ENCODE peak calls at places on chromosomes 6 and 20, in seven cellular contexts. B is HT-29; T is stimulated activated CD4-positive, alpha-beta T cell treated with anti-CD3 and anti-CD28 coated beads, Interleukin-4, amount 100 ng/mL, for 48 hours; N is naive thymus-derived CD4-positive, alpha-beta T cell; G is activated gamma-delta T cell treated with anti-CD3 and anti-CD28 coated beads, Interleukin-2, amount 50 U/mL, for 16 hours; O is osteocyte; K is GM04503. C is an unnamed sample.

GRCh38 chr6:157946865-157947532 is 34.7 kb upstream of the SYNJ2 start:
- DNase-seq in B (peak; percentile 46), N (peak; percentile 51), K (no peak), G (no peak), O (no peak), T (no peak), C (no peak)

GRCh38 chr6:169212436-169212835 is 41.2 kb downstream of the THBS2 start:
- DNase-seq in T (no peak), K (no peak), B (peak; percentile 10), N (no peak), O (no peak), G (no peak), C (no peak)

GRCh38 chr6:33691456-33692077 is 19.9 kb downstream of the UQCC2 start:
- DNase-seq in G (no peak), B (no peak), T (no peak), O (no peak), K (no peak), N (no peak), C (no peak)

GRCh38 chr6:467671-468082 is 76.1 kb downstream of the IRF4 start:
- DNase-seq in N (no peak), G (no peak), B (no peak), K (no peak), T (no peak), O (no peak), C (no peak)

GRCh38 chr6:144127097-144127496 is 23.2 kb upstream of the STX11 start:
- DNase-seq in G (no peak), T (no peak), K (no peak), B (no peak), O (no peak), N (no peak), C (no peak)

GRCh38 chr6:168116446-168116974 is 37.5 kb upstream of the FRMD1 start:
- DNase-seq in B (no peak), T (no peak), N (no peak), O (no peak), K (no peak), G (no peak), C (peak; percentile 40)

GRCh38 chr6:1640476-1640875 is 30.8 kb downstream of the FOXC1 start:
- DNase-seq in B (no peak), G (no peak), T (no peak), O (no peak), K (no peak), N (no peak), C (no peak)

GRCh38 chr6:25478973-25479372 is 173.0 kb upstream of the SCGN start:
- DNase-seq in K (no peak), O (no peak), G (no peak), T (no peak), N (no peak), B (no peak), C (no peak)

GRCh38 chr20:22379472-22379871 is 204.9 kb downstream of the FOXA2 start:
- DNase-seq in T (no peak), N (no peak), O (no peak), G (no peak), K (no peak), B (peak; percentile 34), C (no peak)

GRCh38 chr6:52157301-52157930 is 28.8 kb upstream of the IL17A start:
- DNase-seq in T (peak; percentile 42), O (no peak), B (no peak), G (no peak), N (no peak), K (no peak), C (no peak)

GRCh38 chr20:19617256-19617655 is 140.8 kb upstream of the RIN2 start:
- DNase-seq in N (no peak), K (no peak), O (no peak), B (no peak), G (no peak), T (no peak), C (no peak)

GRCh38 chr6:87277123-87277522 is 45.3 kb upstream of the SMIM8 start:
- DNase-seq in O (no peak), T (no peak), N (no peak), B (peak; percentile 42), G (no peak), K (no peak), C (no peak)

C was measured in CD14-positive monocyte.